ENCODE peak calls at places on chromosomes 13 and 19, in ten cellular contexts. A, N, K, J, D, X, S, P, H and O are unnamed samples.
A peak's percentile ranks its signal among the peaks of the same experiment; 100 is the strongest.

GRCh38 chr13:80105350-80105749 is 235.6 kb downstream of the SPRY2 start:
- DNase-seq in H (no peak), K (no peak), X (no peak), D (no peak), A (no peak), P (no peak), S (no peak), J (no peak), N (no peak), O (no peak)

GRCh38 chr13:77696006-77696862 is 1.3 kb upstream of the SLAIN1 start:
- DNase-seq in H (no peak), P (no peak), N (no peak), S (no peak), J (no peak), D (no peak), A (no peak), K (no peak), X (no peak), O (no peak)

GRCh38 chr19:7888145-7888825 is at the start of gene LRRC8E:
- DNase-seq in N (peak; percentile 61), J (peak; percentile 52), A (peak; percentile 69), K (peak; percentile 86), D (peak; percentile 91), S (no peak), X (peak; percentile 64), H (peak; percentile 77), P (peak; percentile 90), O (peak; percentile 96)

GRCh38 chr13:63517376-63517775 is 2101.7 kb upstream of the PCDH20 start:
- DNase-seq in D (no peak), A (no peak), P (no peak), N (no peak), J (no peak), H (no peak), S (no peak), K (no peak), X (no peak), O (no peak)

GRCh38 chr13:109790951-109791605 is 4.7 kb upstream of the IRS2 start:
- DNase-seq in H (no peak), J (peak; percentile 48), S (no peak), N (peak; percentile 71), D (no peak), K (no peak), A (no peak), X (peak; percentile 35), P (no peak), O (peak; percentile 64)

GRCh38 chr19:50187937-50188336 is 15.5 kb upstream of the MYH14 start:
- DNase-seq in A (no peak), K (peak; percentile 84), P (no peak), S (no peak), D (no peak), N (no peak), J (no peak), X (no peak), H (no peak), O (no peak)

GRCh38 chr19:55440411-55441105 is 2.5 kb downstream of the SHISA7 start:
- DNase-seq in K (no peak), P (no peak), X (no peak), D (peak; percentile 94), A (no peak), J (no peak), H (no peak), S (no peak), N (no peak), O (peak; percentile 96)

GRCh38 chr13:96500953-96501352 is 411.0 kb downstream of the HS6ST3 start:
- DNase-seq in D (no peak), K (no peak), J (no peak), H (no peak), X (no peak), A (no peak), N (no peak), P (no peak), S (no peak), O (no peak)

GRCh38 chr19:40685563-40685962 is 4.9 kb downstream of the NUMBL start:
- DNase-seq in N (no peak), S (no peak), P (no peak), X (no peak), J (peak; percentile 5), D (no peak), H (no peak), K (no peak), A (no peak), O (no peak)

GRCh38 chr13:59111711-59112110 is 1052.0 kb downstream of the DIAPH3 start:
- DNase-seq in S (no peak), D (no peak), J (no peak), H (no peak), N (no peak), X (peak; percentile 86), K (no peak), P (no peak), A (no peak), O (no peak)

GRCh38 chr19:50455992-50456391 is 20.3 kb upstream of the EMC10 start:
- DNase-seq in N (no peak), K (no peak), A (no peak), H (no peak), P (no peak), S (no peak), X (no peak), D (no peak), J (no peak), O (no peak)

GRCh38 chr19:11177592-11177991 is 19.8 kb downstream of the KANK2 start:
- DNase-seq in N (no peak), H (no peak), A (no peak), D (no peak), K (no peak), J (no peak), S (no peak), X (no peak), P (no peak), O (no peak)

GRCh38 chr13:67238277-67238859 is 8.2 kb upstream of the PCDH9 start:
- DNase-seq in S (no peak), J (peak; percentile 23), A (no peak), P (no peak), H (no peak), K (no peak), D (peak; percentile 11), X (no peak), N (no peak), O (no peak)

GRCh38 chr19:33902395-33902794 is 105.7 kb downstream of the KCTD15 start:
- DNase-seq in A (no peak), D (no peak), X (no peak), S (no peak), P (no peak), K (no peak), H (no peak), N (no peak), J (no peak), O (no peak)

GRCh38 chr19:45484273-45484945 is 12.4 kb downstream of the RTN2 start:
- DNase-seq in K (no peak), H (no peak), N (no peak), P (no peak), D (no peak), S (no peak), X (peak; percentile 28), A (peak; percentile 62), J (peak; percentile 88), O (no peak)

GRCh38 chr19:12244370-12244769 is 50.3 kb downstream of the ZNF44 start:
- DNase-seq in H (no peak), D (no peak), N (no peak), X (no peak), K (no peak), S (no peak), P (no peak), J (no peak), A (no peak), O (no peak)

GRCh38 chr19:51462681-51463080 is 4.4 kb upstream of the SIGLEC8 start:
- DNase-seq in K (no peak), A (no peak), S (no peak), H (no peak), N (no peak), D (no peak), J (no peak), P (no peak), X (no peak), O (no peak)

GRCh38 chr13:73286177-73286576 is 227.4 kb downstream of the KLF5 start:
- DNase-seq in H (no peak), X (no peak), A (no peak), J (no peak), K (no peak), N (no peak), P (no peak), S (no peak), D (no peak), O (no peak)

GRCh38 chr13:99316657-99317244 is 9.6 kb upstream of the GPR183 start:
- DNase-seq in D (no peak), N (no peak), A (no peak), H (peak; percentile 60), K (no peak), X (no peak), P (peak; percentile 71), J (no peak), S (no peak), O (no peak)
- H3K4me3 ChIP-seq in D (no peak overlapping the region), N (no peak overlapping the region), A (no peak overlapping the region), H (no peak overlapping the region), K (no peak overlapping the region), X (no peak overlapping the region), P (no peak overlapping the region), J (no peak overlapping the region), S (no peak overlapping the region), O (no peak overlapping the region)

GRCh38 chr13:110960219-110960618 is 45.4 kb upstream of the ANKRD10 start:
- DNase-seq in P (no peak), H (no peak), J (no peak), D (no peak), K (no peak), S (no peak), N (no peak), A (no peak), X (no peak), O (no peak)
- H3K27me3 ChIP-seq in P (no peaks in the 10 kb centered on the region), H (no peaks in the 10 kb centered on the region), J (no peaks in the 10 kb centered on the region), D (no peaks in the 10 kb centered on the region), K (no peaks in the 10 kb centered on the region), S (no peaks in the 10 kb centered on the region), N (no peaks in the 10 kb centered on the region), A (no peaks in the 10 kb centered on the region), X (no peaks in the 10 kb centered on the region), O (no peaks in the 10 kb centered on the region)

DNA sequence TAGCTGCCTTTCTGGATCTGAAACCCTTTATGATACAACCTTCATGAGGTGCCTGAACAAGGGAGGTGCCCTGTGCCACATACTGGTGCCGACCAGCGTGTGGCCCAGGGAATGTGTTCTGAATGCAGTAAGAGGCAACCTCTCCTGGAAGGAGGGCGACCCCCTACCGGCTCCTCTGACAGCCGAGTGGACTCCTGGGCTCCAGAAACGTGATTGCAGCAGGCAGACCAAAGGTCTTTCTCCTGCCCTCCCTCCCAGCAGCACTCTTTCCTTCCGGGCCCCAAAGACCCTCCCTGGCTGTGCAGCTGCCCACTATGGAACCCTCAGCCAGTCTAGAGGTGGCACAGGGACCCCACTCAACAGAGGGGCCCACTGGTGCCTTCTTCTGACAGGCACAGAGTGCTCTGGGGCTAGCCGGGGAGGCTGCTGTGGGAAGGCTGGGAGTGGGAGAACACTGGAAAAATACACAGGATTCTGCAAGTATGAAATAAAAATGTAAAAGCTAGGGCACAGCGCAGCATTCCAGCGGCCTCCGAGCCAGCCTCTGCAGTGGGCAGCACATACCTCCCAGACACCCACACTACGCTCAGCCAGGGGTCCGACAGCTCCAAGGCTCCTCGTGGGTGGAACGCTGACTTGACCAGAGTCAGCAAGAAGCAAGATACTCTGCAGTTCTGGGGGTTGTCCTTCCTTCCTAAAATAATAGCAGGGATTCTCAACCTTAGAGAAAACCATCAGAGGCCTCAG is 14.9 kb downstream of the SH3GL1 start:
- DNase-seq in P (no peak), N (no peak), H (no peak), D (no peak), X (no peak), J (no peak), K (no peak), S (no peak), A (peak; percentile 43), O (peak; percentile 47)
- H3K36me3 ChIP-seq in P (peaks cover 20% of the 10 kb centered on the region), N (no peaks in the 10 kb centered on the region), H (no peaks in the 10 kb centered on the region), D (peaks cover 68% of the 10 kb centered on the region), X (peaks cover 16% of the 10 kb centered on the region), J (peaks cover 26% of the 10 kb centered on the region), K (peaks cover 26% of the 10 kb centered on the region), S (no peaks in the 10 kb centered on the region), A (peaks cover 11% of the 10 kb centered on the region), O (peaks cover 2% of the 10 kb centered on the region)

GRCh38 chr19:18417250-18418033 is 1.8 kb upstream of the SSBP4 start:
- DNase-seq in P (peak; percentile 89), A (peak; percentile 89), J (no peak), N (peak; percentile 59), X (peak; percentile 56), H (no peak), K (no peak), D (peak; percentile 79), S (peak; percentile 34), O (peak; percentile 97)
- H3K4me3 ChIP-seq in P (peak overlapping the region; percentile 72), A (peak overlapping the region; percentile 68), J (peak overlapping the region; percentile 30), N (peak overlapping the region; percentile 76), X (peak overlapping the region; percentile 36), H (peak overlapping the region; percentile 2), K (peak overlapping the region; percentile 18), D (peak overlapping the region; percentile 60), S (peak overlapping the region; percentile 81), O (peak overlapping the region; percentile 58)